ENCODE peak calls at places on chromosome 1, in six cellular contexts. O, W, I, B, V and A are unnamed samples.
A peak's percentile ranks its signal among the peaks of the same experiment; 100 is the strongest.

GRCh38 chr1:30400436-30400975 is 322.9 kb downstream of the MATN1 start:
- DNase-seq in V (no peak), O (no peak), I (no peak), W (no peak), B (no peak), A (no peak)

GRCh38 chr1:67041836-67042503 is 12.0 kb downstream of the SLC35D1 start:
- DNase-seq in W (no peak), B (no peak), I (no peak), V (no peak), O (peak; percentile 79), A (no peak)

GRCh38 chr1:8880068-8880676 is 1.7 kb upstream of the ENO1 start:
- DNase-seq in V (peak; percentile 64), O (peak; percentile 99), W (peak; percentile 74), B (peak; percentile 92), I (peak; percentile 88), A (no peak)

GRCh38 chr1:193355179-193355578 is 168.8 kb upstream of the B3GALT2 start:
- DNase-seq in B (peak; percentile 75), W (no peak), I (peak; percentile 73), V (no peak), O (no peak), A (no peak)

GRCh38 chr1:155940531-155940992 is 876 bp upstream of the RXFP4 start:
- DNase-seq in W (peak; percentile 84), V (no peak), I (peak; percentile 39), O (peak; percentile 76), B (peak; percentile 69), A (no peak)

GRCh38 chr1:35560256-35561225 is 2.9 kb downstream of the NCDN start:
- DNase-seq in O (peak; percentile 43), V (no peak), B (no peak), I (no peak), W (peak; percentile 88), A (no peak)

GRCh38 chr1:167533851-167534300 is 15.5 kb upstream of the CD247 start:
- DNase-seq in B (peak; percentile 68), V (no peak), W (peak; percentile 74), O (peak; percentile 37), I (peak; percentile 87), A (no peak)

GRCh38 chr1:180131510-180131909 is 23.2 kb upstream of the QSOX1 start:
- DNase-seq in I (no peak), O (peak; percentile 96), V (no peak), W (no peak), B (peak; percentile 24), A (no peak)

GRCh38 chr1:97204468-97204867 is 482.9 kb downstream of the PTBP2 start:
- DNase-seq in W (no peak), I (no peak), V (no peak), O (no peak), B (no peak), A (no peak)

GRCh38 chr1:107477233-107477632 is 336.4 kb downstream of the NTNG1 start:
- DNase-seq in W (no peak), I (no peak), O (no peak), V (no peak), B (peak; percentile 11), A (no peak)

GRCh38 chr1:203278087-203278884 is 27.0 kb upstream of the BTG2 start:
- DNase-seq in I (peak; percentile 44), W (peak; percentile 86), B (no peak), V (peak; percentile 87), O (peak; percentile 69), A (no peak)

GRCh38 chr1:205248793-205249601 is 21.3 kb downstream of the TMCC2 start:
- DNase-seq in W (peak; percentile 83), O (no peak), I (no peak), V (no peak), B (no peak), A (peak; percentile 96)

GRCh38 chr1:88595355-88595754 is 88.7 kb upstream of the PKN2 start:
- DNase-seq in V (no peak), O (peak; percentile 40), I (peak; percentile 11), W (no peak), B (peak; percentile 18), A (no peak)

GRCh38 chr1:244757091-244757939 is 78.1 kb upstream of the COX20 start:
- DNase-seq in O (peak; percentile 56), V (no peak), W (no peak), B (no peak), I (no peak), A (no peak)

GRCh38 chr1:147504801-147505303 is 36.4 kb upstream of the BCL9 start:
- DNase-seq in V (no peak), B (no peak), O (peak; percentile 17), W (no peak), I (no peak), A (no peak)

GRCh38 chr1:11807087-11807486 is 1.1 kb downstream of the CLCN6 start:
- DNase-seq in B (no peak), O (no peak), W (no peak), V (no peak), I (no peak), A (no peak)

GRCh38 chr1:77831976-77832695 is 52.7 kb downstream of the MIGA1 start:
- DNase-seq in I (no peak), V (peak; percentile 38), O (peak; percentile 69), W (no peak), B (no peak), A (no peak)

GRCh38 chr1:226870323-226871046 is at the start of gene PSEN2:
- DNase-seq in O (peak; percentile 34), I (peak; percentile 72), V (peak; percentile 38), B (peak; percentile 61), W (peak; percentile 87), A (no peak)

GRCh38 chr1:1230656-1231399 is 973 bp downstream of the SDF4 start:
- DNase-seq in W (no peak), V (no peak), B (peak; percentile 64), O (peak; percentile 73), I (no peak), A (no peak)

GRCh38 chr1:74197255-74197654 is 721 bp downstream of the LRRIQ3 start:
- DNase-seq in B (no peak), V (no peak), W (no peak), I (no peak), O (no peak), A (no peak)

GRCh38 chr1:200260587-200261335 is 149.1 kb downstream of the ZNF281 start:
- DNase-seq in I (no peak), B (no peak), W (no peak), V (no peak), O (peak; percentile 87), A (no peak)

GRCh38 chr1:93702102-93702827 is 20.6 kb upstream of the BCAR3 start:
- DNase-seq in W (no peak), O (no peak), V (no peak), B (no peak), I (no peak), A (no peak)

GRCh38 chr1:147654511-147654910 is 15.8 kb downstream of the ACP6 start:
- DNase-seq in W (no peak), V (no peak), O (no peak), B (no peak), I (no peak), A (no peak)

GRCh38 chr1:165481820-165482532 is 37.0 kb upstream of the RXRG start:
- DNase-seq in V (peak; percentile 67), O (peak; percentile 82), I (peak; percentile 88), W (no peak), B (peak; percentile 61), A (no peak)

GRCh38 chr1:16163882-16164820 is 8.3 kb upstream of the EPHA2 start:
- DNase-seq in V (no peak), O (peak; percentile 87), I (peak; percentile 87), B (peak; percentile 95), W (no peak), A (no peak)

GRCh38 chr1:245301921-245302320 is 147.1 kb downstream of the KIF26B start:
- DNase-seq in O (peak; percentile 22), B (no peak), I (no peak), V (no peak), W (no peak), A (no peak)

GRCh38 chr1:24996983-24997893 is 67.2 kb upstream of the RUNX3 start:
- DNase-seq in B (no peak), O (no peak), V (no peak), I (no peak), W (no peak), A (peak; percentile 75)

GRCh38 chr1:55321947-55322346 is 106.8 kb upstream of the USP24 start:
- DNase-seq in W (no peak), I (no peak), B (peak; percentile 66), V (no peak), O (peak; percentile 15), A (no peak)

GRCh38 chr1:230744382-230744781 is 2.8 kb upstream of the CAPN9 start:
- DNase-seq in W (no peak), V (no peak), I (no peak), O (peak; percentile 51), B (no peak), A (no peak)

GRCh38 chr1:204223129-204223860 is 9.5 kb upstream of the GOLT1A start:
- DNase-seq in V (no peak), O (no peak), B (no peak), W (no peak), I (no peak), A (no peak)

GRCh38 chr1:6365047-6365446 is 28.5 kb downstream of the ACOT7 start:
- DNase-seq in V (no peak), B (no peak), W (no peak), O (no peak), I (no peak), A (no peak)

GRCh38 chr1:43307458-43308158 is 6.8 kb downstream of the TIE1 start:
- DNase-seq in I (no peak), B (no peak), V (no peak), W (no peak), O (no peak), A (peak; percentile 72)

DNA sequence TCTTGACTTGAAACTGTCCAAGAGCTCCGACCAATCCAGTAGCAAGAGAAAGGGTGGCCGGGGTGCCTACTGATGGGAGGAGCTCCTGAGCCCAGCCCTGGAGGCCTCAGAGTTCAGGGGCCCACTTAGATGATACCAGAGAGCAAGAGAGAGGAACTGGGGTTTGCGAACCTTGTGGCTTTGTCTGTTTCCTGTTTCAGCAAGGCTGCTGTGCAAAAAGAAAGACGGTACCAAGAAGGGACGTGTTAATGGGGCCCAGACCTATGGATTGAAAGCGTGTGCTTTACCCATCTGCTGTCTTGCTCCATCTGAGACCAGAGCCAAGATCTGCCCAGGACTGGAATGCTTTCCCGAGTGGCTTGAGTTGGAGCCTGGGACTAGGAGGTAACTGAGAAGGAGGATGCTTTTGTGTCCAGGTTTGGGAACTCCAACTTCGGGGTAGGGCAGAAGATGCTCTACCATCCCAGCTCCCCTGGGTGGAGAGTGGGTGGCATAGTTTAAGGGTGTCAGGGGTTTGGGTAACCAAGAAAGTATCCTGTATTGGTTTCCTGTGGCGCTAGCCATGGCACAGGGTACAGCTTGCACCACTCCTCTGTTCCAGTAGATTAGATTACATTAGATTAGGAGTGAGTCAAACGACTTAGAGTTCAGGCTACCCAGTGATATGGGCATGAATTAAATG is at the start of gene TRAF3IP3:
- DNase-seq in W (no peak), B (no peak), O (no peak), I (no peak), V (peak; percentile 40), A (no peak)
- TF ChIP-seq CTCF in W (no peak), B (no peak), O (no peak), I (no peak), V (no peak), A (no peak)

GRCh38 chr1:118008011-118008410 is 78.5 kb downstream of the WDR3 start:
- DNase-seq in W (no peak), B (no peak), V (no peak), I (no peak), O (no peak), A (no peak)
- TF ChIP-seq CTCF in W (no peak), B (no peak), V (no peak), I (no peak), O (no peak), A (no peak)

GRCh38 chr1:234565132-234565531 is 44.8 kb downstream of the IRF2BP2 start:
- DNase-seq in B (no peak), O (no peak), V (no peak), I (no peak), W (no peak), A (no peak)
- TF ChIP-seq CTCF in B (no peak), O (no peak), V (no peak), I (no peak), W (no peak), A (no peak)

GRCh38 chr1:160837558-160838205 is 25.0 kb downstream of the CD244 start:
- DNase-seq in B (no peak), W (no peak), V (no peak), I (no peak), O (peak; percentile 33), A (no peak)
- TF ChIP-seq CTCF in B (no peak), W (no peak), V (no peak), I (no peak), O (no peak), A (no peak)